ENCODE peak calls at places on chromosome 19, in ten cellular contexts. W is kidney tubule cell; Z is CD4-positive, alpha-beta T cell; N is RCC 7860; S is EL; I is activated CD4-positive, CD25-positive, alpha-beta regulatory T cell treated with anti-CD3 and anti-CD28 coated beads, Interleukin-2, amount 50 U/mL, for 16 hours; V is GM10248; J is nucleus accumbens; F is progenitor cell of endocrine pancreas; M is cardiac fibroblast. G is an unnamed sample.

GRCh38 chr19:19628499-19629134 is 597 bp upstream of the LPAR2 start:
- DNase-seq in W (peak), Z (peak), N (no peak), S (peak), I (no peak), V (no peak), J (peak), F (peak), M (no peak), G (no peak)

GRCh38 chr19:17352608-17353280 is 15.4 kb downstream of the GTPBP3 start:
- DNase-seq in W (no peak), Z (no peak), N (no peak), S (no peak), I (no peak), V (no peak), J (no peak), F (no peak), M (no peak), G (no peak)

GRCh38 chr19:42471554-42472249 is 29.0 kb upstream of the CXCL17 start:
- DNase-seq in W (no peak), Z (no peak), N (no peak), S (peak), I (no peak), V (no peak), J (no peak), F (no peak), M (peak), G (no peak)

GRCh38 chr19:48415395-48415794 is 21.9 kb downstream of the GRIN2D start:
- DNase-seq in W (peak), Z (peak), N (no peak), S (peak), I (no peak), V (peak), J (peak), F (no peak), M (peak), G (no peak)

GRCh38 chr19:15373644-15374043 is 5.9 kb downstream of the AKAP8 start:
- DNase-seq in W (no peak), Z (no peak), N (no peak), S (no peak), I (no peak), V (no peak), J (no peak), F (no peak), M (no peak), G (no peak)

GRCh38 chr19:8988204-8988603 is 22.0 kb downstream of the MUC16 start:
- DNase-seq in W (no peak), Z (no peak), N (no peak), S (no peak), I (no peak), V (no peak), J (no peak), F (no peak), M (no peak), G (no peak)

GRCh38 chr19:3936506-3937442 is 3.9 kb downstream of the NMRK2 start:
- DNase-seq in W (no peak), Z (no peak), N (no peak), S (no peak), I (no peak), V (no peak), J (no peak), F (no peak), M (no peak), G (no peak)

GRCh38 chr19:13031917-13032623 is 36.8 kb downstream of the NFIX start:
- DNase-seq in W (peak), Z (no peak), N (no peak), S (no peak), I (no peak), V (no peak), J (peak), F (no peak), M (peak), G (no peak)

GRCh38 chr19:48877900-48878218 is 5.6 kb downstream of the PPP1R15A start:
- DNase-seq in W (no peak), Z (no peak), N (no peak), S (no peak), I (no peak), V (no peak), J (no peak), F (no peak), M (no peak), G (no peak)